ENCODE peak calls at places on chromosome 16, in six cellular contexts. Z, A, K, Q, R and D are unnamed samples.

GRCh38 chr16:30395155-30395991 is at the start of gene ZNF48:
- DNase-seq in R (peak; percentile 40), A (no peak), K (peak; percentile 94), Z (peak; percentile 96), Q (peak; percentile 77), D (peak; percentile 89)

GRCh38 chr16:88657371-88657770 is 5.5 kb downstream of the MVD start:
- DNase-seq in A (no peak), Z (no peak), K (no peak), Q (no peak), R (no peak), D (no peak)

GRCh38 chr16:68231384-68232136 is 4.4 kb downstream of the ESRP2 start:
- DNase-seq in Q (no peak), A (no peak), Z (no peak), K (peak; percentile 62), R (no peak), D (no peak)

GRCh38 chr16:4489030-4489429 is 12.8 kb downstream of the HMOX2 start:
- DNase-seq in R (no peak), K (no peak), Z (no peak), A (peak; percentile 76), Q (no peak), D (no peak)

GRCh38 chr16:27449434-27450188 is 47.6 kb downstream of the IL21R start:
- DNase-seq in R (peak; percentile 82), Q (no peak), A (no peak), Z (peak; percentile 90), K (peak; percentile 65), D (no peak)

GRCh38 chr16:89061590-89062380 is 31.9 kb upstream of the ACSF3 start:
- DNase-seq in Z (no peak), R (no peak), Q (no peak), K (no peak), A (no peak), D (no peak)

GRCh38 chr16:68319185-68319908 is 8.5 kb downstream of the PRMT7 start:
- DNase-seq in K (no peak), R (no peak), Q (no peak), A (no peak), Z (no peak), D (no peak)

GRCh38 chr16:53695070-53695469 is 8.6 kb downstream of the RPGRIP1L start:
- DNase-seq in R (no peak), Z (no peak), A (peak; percentile 65), K (no peak), Q (no peak), D (no peak)

GRCh38 chr16:23355106-23355670 is 53.1 kb downstream of the SCNN1B start:
- DNase-seq in K (no peak), Q (no peak), Z (peak; percentile 51), R (no peak), A (no peak), D (no peak)

GRCh38 chr16:50509521-50510341 is 38.5 kb upstream of the NKD1 start:
- DNase-seq in K (no peak), Q (peak; percentile 20), R (peak; percentile 5), Z (no peak), A (no peak), D (no peak)

GRCh38 chr16:10922328-10923145 is 19.7 kb downstream of the DEXI start:
- DNase-seq in R (no peak), A (no peak), Q (no peak), K (peak; percentile 87), Z (peak; percentile 85), D (peak; percentile 93)

GRCh38 chr16:85027349-85027967 is at the start of gene KIAA0513:
- DNase-seq in Z (peak; percentile 99), R (peak; percentile 96), A (no peak), Q (no peak), K (peak; percentile 98), D (peak; percentile 94)

GRCh38 chr16:52603015-52603414 is 56.1 kb upstream of the TOX3 start:
- DNase-seq in R (no peak), A (no peak), K (no peak), Z (no peak), Q (no peak), D (no peak)

GRCh38 chr16:7268182-7268581 is 64.5 kb upstream of the RBFOX1 start:
- DNase-seq in R (no peak), Z (no peak), A (no peak), Q (peak; percentile 2), K (no peak), D (peak; percentile 2)

GRCh38 chr16:55367796-55368195 is 43.8 kb downstream of the IRX6 start:
- DNase-seq in A (peak; percentile 32), Z (no peak), Q (no peak), R (no peak), K (no peak), D (no peak)

GRCh38 chr16:66658143-66658859 is 38.2 kb downstream of the CMTM4 start:
- DNase-seq in R (no peak), Q (no peak), Z (no peak), K (no peak), A (no peak), D (no peak)

GRCh38 chr16:57893217-57893558 is 77.7 kb downstream of the CNGB1 start:
- DNase-seq in Z (no peak), Q (no peak), A (no peak), K (no peak), R (no peak), D (no peak)

GRCh38 chr16:3650631-3651265 is 3.7 kb upstream of the DNASE1 start:
- DNase-seq in K (no peak), Q (no peak), A (no peak), Z (peak; percentile 36), R (no peak), D (no peak)

GRCh38 chr16:67547423-67548264 is 14.7 kb upstream of the CTCF start:
- DNase-seq in R (peak; percentile 62), K (no peak), Q (no peak), A (no peak), Z (peak; percentile 92), D (peak; percentile 73)

GRCh38 chr16:69942099-69942491 is 9.0 kb upstream of the CLEC18A start:
- DNase-seq in A (no peak), K (no peak), Z (no peak), R (no peak), Q (no peak), D (no peak)

GRCh38 chr16:25126820-25127232 is 15.3 kb downstream of the LCMT1 start:
- DNase-seq in R (peak; percentile 17), A (peak; percentile 82), Z (no peak), K (no peak), Q (no peak), D (no peak)

GRCh38 chr16:70715860-70716357 is 30.1 kb upstream of the MTSS2 start:
- DNase-seq in Z (no peak), R (no peak), Q (no peak), A (no peak), K (no peak), D (peak; percentile 93)

GRCh38 chr16:57646388-57647039 is 18.1 kb downstream of the ADGRG1 start:
- DNase-seq in K (no peak), A (no peak), Q (no peak), Z (no peak), R (no peak), D (no peak)

GRCh38 chr16:49343291-49343690 is 30.3 kb upstream of the C16orf78 start:
- DNase-seq in R (no peak), A (no peak), K (no peak), Z (no peak), Q (no peak), D (no peak)

GRCh38 chr16:27114006-27114405 is 47.3 kb downstream of the C16orf82 start:
- DNase-seq in A (no peak), Q (no peak), R (no peak), K (no peak), Z (no peak), D (no peak)

GRCh38 chr16:27254262-27254811 is 14.2 kb downstream of the NSMCE1 start:
- DNase-seq in Z (no peak), R (no peak), Q (no peak), K (no peak), A (no peak), D (no peak)

GRCh38 chr16:27389272-27389961 is 12.6 kb upstream of the IL21R start:
- DNase-seq in A (no peak), Z (no peak), K (no peak), Q (no peak), R (no peak), D (no peak)

GRCh38 chr16:27174007-27174406 is 29.3 kb upstream of the KDM8 start:
- DNase-seq in A (no peak), K (no peak), Z (peak; percentile 85), Q (no peak), R (peak; percentile 77), D (no peak)

GRCh38 chr16:64507240-64508024 is 614.4 kb downstream of the CDH11 start:
- DNase-seq in Q (no peak), A (no peak), Z (peak; percentile 58), K (no peak), R (no peak), D (no peak)

GRCh38 chr16:11580451-11581086 is 6.2 kb downstream of the LITAF start:
- DNase-seq in Z (peak; percentile 36), Q (no peak), A (no peak), R (no peak), K (no peak), D (no peak)

GRCh38 chr16:3655791-3656490 is 1.4 kb downstream of the DNASE1 start:
- DNase-seq in Q (no peak), K (no peak), A (no peak), Z (peak; percentile 48), R (no peak), D (no peak)

GRCh38 chr16:10971560-10971961 is 27.2 kb downstream of the CLEC16A start:
- DNase-seq in Q (peak; percentile 54), K (no peak), A (no peak), Z (no peak), R (peak; percentile 40), D (peak; percentile 38)

GRCh38 chr16:28597692-28598261 is 927 bp upstream of the SULT1A2 start:
- DNase-seq in Z (peak; percentile 73), R (no peak), A (no peak), Q (no peak), K (no peak), D (peak; percentile 87)

GRCh38 chr16:7137560-7138330 is 194.9 kb upstream of the RBFOX1 start:
- DNase-seq in A (no peak), K (no peak), Z (no peak), Q (no peak), R (no peak), D (no peak)

GRCh38 chr16:67685388-67686112 is 18.9 kb downstream of the C16orf86 start:
- DNase-seq in A (no peak), R (no peak), K (no peak), Q (no peak), Z (no peak), D (peak; percentile 81)

GRCh38 chr16:88595101-88595500 is 24.9 kb downstream of the ZC3H18 start:
- DNase-seq in A (no peak), Q (no peak), K (no peak), Z (no peak), R (no peak), D (no peak)